ENCODE peak calls at places on chromosomes 2 and 18, in nine cellular contexts. T is breast epithelium, L is IMR-90, E is Peyer's patch, M is NB4, K is uterus, D is body of pancreas, Q is ovary, H is HCT116. B is an unnamed sample.

GRCh38 chr2:9641641-9642040 is 10.8 kb upstream of the YWHAQ start:
- DNase-seq in T (no peak), L (no peak), E (no peak), M (no peak), K (no peak), D (no peak), Q (no peak), H (no peak), B (no peak)

GRCh38 chr2:121255363-121255762 is 29.6 kb downstream of the TFCP2L1 start:
- DNase-seq in T (no peak), L (no peak), E (peak; percentile 63), M (no peak), K (no peak), D (peak; percentile 46), Q (no peak), H (no peak), B (no peak)

GRCh38 chr2:219218279-219219112 is at the start of gene ABCB6:
- DNase-seq in T (peak; percentile 94), L (peak; percentile 90), E (peak; percentile 97), M (no peak), K (peak; percentile 98), D (peak; percentile 96), Q (peak; percentile 99), H (peak; percentile 70), B (peak; percentile 92)

GRCh38 chr18:54852780-54853675 is 24.8 kb downstream of the RAB27B start:
- DNase-seq in T (no peak), L (no peak), E (no peak), M (peak; percentile 80), K (no peak), D (no peak), Q (no peak), H (no peak), B (no peak)

GRCh38 chr2:170929686-170930050 is 615 bp downstream of the GORASP2 start:
- DNase-seq in T (peak; percentile 43), L (peak; percentile 26), E (peak; percentile 82), M (peak; percentile 58), K (peak; percentile 44), D (peak; percentile 71), Q (no peak), H (no peak), B (peak; percentile 49)

GRCh38 chr2:71483246-71483645 is 29.9 kb downstream of the DYSF start:
- DNase-seq in T (no peak), L (no peak), E (no peak), M (no peak), K (no peak), D (no peak), Q (no peak), H (no peak), B (no peak)

GRCh38 chr18:69367104-69367503 is 33.6 kb upstream of the DOK6 start:
- DNase-seq in T (no peak), L (no peak), E (no peak), M (no peak), K (no peak), D (no peak), Q (no peak), H (no peak), B (no peak)

GRCh38 chr2:54478899-54479298 is 22.8 kb downstream of the SPTBN1 start:
- DNase-seq in T (no peak), L (no peak), E (no peak), M (no peak), K (no peak), D (no peak), Q (no peak), H (no peak), B (no peak)

GRCh38 chr18:76476665-76477561 is 18.1 kb downstream of the ZNF516 start:
- DNase-seq in T (no peak), L (peak; percentile 97), E (no peak), M (peak; percentile 72), K (no peak), D (no peak), Q (no peak), H (no peak), B (peak; percentile 72)

GRCh38 chr2:229084467-229084866 is 186.6 kb downstream of the PID1 start:
- DNase-seq in T (no peak), L (no peak), E (no peak), M (no peak), K (no peak), D (no peak), Q (no peak), H (no peak), B (no peak)

GRCh38 chr2:201256001-201256544 is 4.3 kb upstream of the CASP8 start:
- DNase-seq in T (no peak), L (peak; percentile 60), E (no peak), M (no peak), K (no peak), D (no peak), Q (no peak), H (no peak), B (no peak)

GRCh38 chr2:191656389-191656788 is 21.5 kb upstream of the NABP1 start:
- DNase-seq in T (no peak), L (peak; percentile 86), E (no peak), M (no peak), K (no peak), D (no peak), Q (no peak), H (no peak), B (no peak)

GRCh38 chr2:235770909-235771820 is 277.3 kb downstream of the AGAP1 start:
- DNase-seq in T (no peak), L (no peak), E (no peak), M (no peak), K (no peak), D (no peak), Q (no peak), H (no peak), B (no peak)

GRCh38 chr2:235765181-235765820 is 271.5 kb downstream of the AGAP1 start:
- DNase-seq in T (no peak), L (peak; percentile 73), E (no peak), M (no peak), K (peak; percentile 51), D (no peak), Q (peak; percentile 48), H (peak; percentile 55), B (peak; percentile 8)

GRCh38 chr2:235768606-235769005 is 274.8 kb downstream of the AGAP1 start:
- DNase-seq in T (no peak), L (peak; percentile 19), E (no peak), M (no peak), K (no peak), D (no peak), Q (no peak), H (no peak), B (no peak)

GRCh38 chr2:235766206-235766794 is 272.5 kb downstream of the AGAP1 start:
- DNase-seq in T (no peak), L (peak; percentile 74), E (peak; percentile 83), M (peak; percentile 77), K (peak; percentile 79), D (peak; percentile 82), Q (peak; percentile 60), H (peak; percentile 62), B (peak; percentile 65)

DNA sequence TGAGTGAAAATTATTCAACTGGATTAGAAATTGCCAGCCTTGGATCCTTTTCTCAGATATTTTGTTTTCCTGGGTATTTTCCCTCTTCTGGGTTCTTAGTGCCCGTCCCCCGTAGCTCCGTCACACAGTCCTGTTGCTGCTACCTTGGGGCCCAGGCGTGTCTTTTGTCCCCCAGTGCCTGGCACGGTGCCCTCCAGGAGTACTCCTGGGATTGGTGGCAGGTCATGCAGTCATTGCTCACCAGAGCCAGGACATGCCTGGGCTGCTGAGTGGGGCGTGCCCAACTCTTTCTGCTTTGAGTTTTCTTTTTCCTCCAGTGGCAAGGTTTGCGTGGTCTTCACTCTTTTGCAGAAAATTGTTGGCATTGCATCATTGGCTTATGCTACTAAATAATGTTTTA is 275.2 kb downstream of the AGAP1 start:
- DNase-seq in T (no peak), L (no peak), E (no peak), M (no peak), K (no peak), D (no peak), Q (no peak), H (no peak), B (no peak)
- TF ChIP-seq POLR2A in T (no peak), L (no peak), E (no peak), M (no peak), K (no peak), D (no peak), Q (no peak), H (no peak), B (no peak)

DNA sequence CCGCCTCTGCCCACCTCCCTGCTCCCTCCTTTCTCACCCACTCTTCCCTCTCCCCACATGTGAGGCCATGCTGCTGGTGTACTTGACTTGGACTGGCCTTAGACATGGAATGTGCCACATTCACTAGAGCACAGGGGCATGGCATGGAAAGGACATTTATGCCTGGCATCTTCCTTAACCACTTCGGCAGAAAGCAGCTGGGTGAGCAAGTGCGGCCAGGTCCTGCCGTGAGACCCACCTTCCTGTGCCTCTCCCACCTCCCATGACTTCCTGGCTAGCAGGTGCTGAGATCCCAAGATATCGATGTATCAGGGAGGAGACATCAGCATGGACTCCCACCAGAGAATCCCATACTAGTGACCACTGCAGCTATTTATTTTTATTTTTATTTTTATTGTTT is 13.0 kb downstream of the GPR55 start:
- DNase-seq in T (no peak), L (no peak), E (peak; percentile 32), M (no peak), K (no peak), D (no peak), Q (peak; percentile 2), H (no peak), B (no peak)
- H3K4me3 ChIP-seq in T (no peak overlapping the region), L (no peak overlapping the region), E (no peak overlapping the region), M (no peak overlapping the region), K (no peak overlapping the region), D (no peak overlapping the region), Q (no peak overlapping the region), H (no peak overlapping the region), B (no peak overlapping the region)

GRCh38 chr2:113174369-113174735 is 581 bp downstream of the PSD4 start:
- DNase-seq in T (no peak), L (no peak), E (peak; percentile 47), M (no peak), K (no peak), D (no peak), Q (no peak), H (no peak), B (no peak)

GRCh38 chr2:113175101-113175628 is 1.4 kb downstream of the PSD4 start:
- DNase-seq in T (no peak), L (no peak), E (peak; percentile 93), M (peak; percentile 74), K (no peak), D (peak; percentile 24), Q (no peak), H (no peak), B (no peak)

GRCh38 chr2:113171359-113172075 is 2.3 kb upstream of the PSD4 start:
- DNase-seq in T (no peak), L (no peak), E (peak; percentile 25), M (no peak), K (no peak), D (no peak), Q (no peak), H (no peak), B (no peak)

GRCh38 chr2:113172721-113173562 is 829 bp upstream of the PSD4 start:
- DNase-seq in T (no peak), L (no peak), E (peak; percentile 45), M (peak; percentile 39), K (no peak), D (no peak), Q (no peak), H (no peak), B (no peak)

GRCh38 chr2:113173563-113174368 is at the start of gene PSD4:
- DNase-seq in T (peak; percentile 35), L (no peak), E (peak; percentile 95), M (peak; percentile 99), K (no peak), D (peak; percentile 65), Q (no peak), H (no peak), B (no peak)
- TF ChIP-seq POLR2A in T (no peak), L (no peak), E (no peak), M (peak; percentile 85), K (no peak), D (no peak), Q (no peak), H (no peak), B (no peak)

GRCh38 chr18:26655010-26655613 is 106.8 kb upstream of the KCTD1 start:
- DNase-seq in T (no peak), L (no peak), E (no peak), M (no peak), K (no peak), D (no peak), Q (no peak), H (no peak), B (peak; percentile 39)
- H3K4me3 ChIP-seq in T (peak overlapping the region; percentile 78), L (no peak overlapping the region), E (no peak overlapping the region), M (no peak overlapping the region), K (peak overlapping the region; percentile 73), D (no peak overlapping the region), Q (peak overlapping the region; percentile 77), H (no peak overlapping the region), B (peak overlapping the region; percentile 63)